ENCODE peak calls at places on chromosome 6, in four cellular contexts. M, X, O and Q are unnamed samples.

GRCh38 chr6:165571068-165571682 is 91.9 kb downstream of the PDE10A start:
- DNase-seq in X (no peak), O (peak; percentile 61), M (no peak), Q (no peak)

GRCh38 chr6:2157441-2158127 is 87.8 kb downstream of the GMDS start:
- DNase-seq in X (no peak), O (peak; percentile 16), M (no peak), Q (no peak)

GRCh38 chr6:39189915-39190544 is 39.2 kb downstream of the KCNK5 start:
- DNase-seq in X (no peak), M (peak; percentile 74), O (peak; percentile 26), Q (no peak)

GRCh38 chr6:3518356-3518841 is 61.5 kb upstream of the SLC22A23 start:
- DNase-seq in O (peak; percentile 94), X (no peak), M (peak; percentile 54), Q (peak; percentile 76)

GRCh38 chr6:63643862-63644261 is 8.3 kb downstream of the PHF3 start:
- DNase-seq in O (no peak), M (peak; percentile 9), X (no peak), Q (no peak)

GRCh38 chr6:166935353-166935752 is 21.0 kb downstream of the RNASET2 start:
- DNase-seq in M (no peak), X (no peak), O (no peak), Q (peak; percentile 6)

GRCh38 chr6:152595507-152595906 is 41.7 kb downstream of the SYNE1 start:
- DNase-seq in M (peak; percentile 21), O (peak; percentile 27), X (no peak), Q (no peak)

GRCh38 chr6:21204951-21205350 is 388.6 kb upstream of the SOX4 start:
- DNase-seq in O (no peak), X (no peak), M (no peak), Q (no peak)

GRCh38 chr6:148493374-148493773 is 150.7 kb downstream of the SASH1 start:
- DNase-seq in O (no peak), M (no peak), X (no peak), Q (no peak)

GRCh38 chr6:105121981-105122380 is 57.8 kb downstream of the POPDC3 start:
- DNase-seq in M (no peak), O (no peak), X (no peak), Q (no peak)

GRCh38 chr6:105459884-105460283 is 57.0 kb upstream of the PREP start:
- DNase-seq in M (no peak), X (no peak), O (peak; percentile 89), Q (no peak)

GRCh38 chr6:124978451-124979293 is 16.4 kb downstream of the RNF217 start:
- DNase-seq in O (no peak), X (no peak), M (no peak), Q (no peak)

GRCh38 chr6:35948725-35949124 is 27.8 kb upstream of the SRPK1 start:
- DNase-seq in M (no peak), X (no peak), O (peak; percentile 32), Q (no peak)

GRCh38 chr6:72863106-72863505 is 241.2 kb downstream of the KCNQ5 start:
- DNase-seq in X (no peak), O (no peak), M (peak; percentile 8), Q (no peak)

GRCh38 chr6:151167034-151167433 is 72.7 kb upstream of the AKAP12 start:
- DNase-seq in O (no peak), X (no peak), M (no peak), Q (no peak)

GRCh38 chr6:109894181-109894580 is 83.9 kb upstream of the GPR6 start:
- DNase-seq in M (no peak), X (no peak), O (no peak), Q (no peak)

GRCh38 chr6:1578293-1578745 is 31.4 kb upstream of the FOXC1 start:
- DNase-seq in O (no peak), M (no peak), X (no peak), Q (no peak)

GRCh38 chr6:125910518-125910917 is 46.1 kb upstream of the HINT3 start:
- DNase-seq in O (peak; percentile 68), M (no peak), X (no peak), Q (no peak)

GRCh38 chr6:30556714-30556963 is 350 bp upstream of the GNL1 start:
- DNase-seq in M (peak; percentile 92), O (no peak), X (peak; percentile 90), Q (no peak)

GRCh38 chr6:114342826-114343781 is at the start of gene HS3ST5:
- DNase-seq in M (peak; percentile 81), O (no peak), X (peak; percentile 13), Q (no peak)

GRCh38 chr6:130434174-130434873 is 68.5 kb downstream of the TMEM200A start:
- DNase-seq in O (peak; percentile 64), X (no peak), M (peak; percentile 9), Q (no peak)

GRCh38 chr6:38241200-38241599 is 398.5 kb downstream of the BTBD9 start:
- DNase-seq in M (no peak), O (no peak), X (no peak), Q (no peak)

GRCh38 chr6:15086273-15087158 is 159.4 kb upstream of the JARID2 start:
- DNase-seq in X (no peak), O (no peak), M (peak; percentile 32), Q (no peak)

DNA sequence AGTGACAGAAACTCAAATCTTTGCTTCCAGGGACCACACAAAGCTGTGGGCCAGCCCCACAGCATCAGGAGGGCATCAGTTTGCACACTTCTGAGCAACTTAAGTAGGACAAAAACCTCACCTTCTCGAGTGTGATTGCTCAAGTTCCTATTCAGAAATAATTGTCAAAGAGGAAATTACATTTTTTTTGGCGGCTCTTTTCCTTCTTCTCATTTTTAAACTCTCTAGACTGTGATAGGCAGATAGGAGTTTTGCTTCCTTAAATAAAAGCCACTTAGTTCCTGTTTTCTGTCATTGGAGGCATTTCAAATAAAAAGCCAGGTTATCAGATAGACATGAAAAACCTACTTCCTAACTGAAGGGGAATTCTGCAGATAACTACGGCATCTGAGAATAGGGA is 11.2 kb upstream of the TAGAP start:
- DNase-seq in X (no peak), O (no peak), M (no peak), Q (no peak)
- H3K4me3 ChIP-seq in X (no peak overlapping the region), O (no peak overlapping the region), M (no peak overlapping the region), Q (no peak overlapping the region)

GRCh38 chr6:136762022-136762975 is 30.0 kb downstream of the MAP3K5 start:
- DNase-seq in X (no peak), M (no peak), O (no peak), Q (no peak)
- H3K4me3 ChIP-seq in X (no peak overlapping the region), M (no peak overlapping the region), O (no peak overlapping the region), Q (peak overlapping the region; percentile 3)

GRCh38 chr6:7431594-7432390 is 42.2 kb downstream of the RIOK1 start:
- DNase-seq in M (no peak), X (no peak), O (no peak), Q (no peak)
- H3K4me3 ChIP-seq in M (no peak overlapping the region), X (no peak overlapping the region), O (peak overlapping the region; percentile 13), Q (peak overlapping the region; percentile 3)

GRCh38 chr6:107767637-107768036 is 56.5 kb downstream of the SCML4 start:
- DNase-seq in O (no peak), M (no peak), X (no peak), Q (no peak)
- H3K4me3 ChIP-seq in O (no peak overlapping the region), M (no peak overlapping the region), X (no peak overlapping the region), Q (no peak overlapping the region)

DNA sequence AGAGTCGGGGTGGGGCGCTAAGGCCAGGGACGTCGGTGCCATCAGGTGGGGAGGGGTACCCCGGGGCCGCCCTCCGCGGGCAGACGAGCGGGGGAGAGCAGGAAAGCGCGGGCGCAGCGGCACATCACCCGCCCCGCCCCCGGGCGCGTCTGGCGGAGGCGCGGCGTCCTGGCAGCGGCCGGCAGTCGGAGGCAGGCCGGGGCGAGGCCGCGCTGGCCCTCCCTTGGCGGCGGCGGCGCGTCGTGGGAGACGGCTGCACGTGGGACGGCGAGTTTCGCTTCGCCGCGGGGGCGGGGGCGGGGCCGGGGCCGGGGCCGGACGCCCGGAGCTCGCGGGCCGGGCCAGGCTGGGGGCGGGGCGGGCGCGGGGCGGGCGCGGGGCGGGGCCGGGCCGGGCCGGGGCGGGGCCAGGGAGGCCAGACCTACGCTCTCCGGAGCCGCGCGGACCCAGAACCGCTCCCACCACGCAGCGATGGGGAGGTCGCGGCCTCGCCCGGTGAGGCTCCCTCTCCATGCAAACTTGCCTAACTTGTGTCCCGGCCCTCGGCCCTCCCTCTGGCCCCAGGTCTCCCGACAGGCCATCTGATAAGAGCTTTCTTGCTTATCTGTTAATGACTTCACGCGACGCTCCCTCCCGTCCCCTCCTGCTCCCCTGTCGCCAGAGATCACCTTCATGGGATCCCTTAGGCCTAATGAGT is 12.5 kb downstream of the ITPR3 start:
- DNase-seq in O (peak; percentile 52), M (peak; percentile 87), X (peak; percentile 47), Q (peak; percentile 62)
- H3K4me3 ChIP-seq in O (peak overlapping the region; percentile 40), M (peak overlapping the region; percentile 63), X (peak overlapping the region; percentile 26), Q (peak overlapping the region; percentile 53)

GRCh38 chr6:85679445-85680123 is 36.9 kb upstream of the SYNCRIP start:
- DNase-seq in O (no peak), X (no peak), M (no peak), Q (no peak)

GRCh38 chr6:85677243-85677956 is 34.7 kb upstream of the SYNCRIP start:
- DNase-seq in X (no peak), M (peak; percentile 27), O (no peak), Q (no peak)

GRCh38 chr6:85678000-85678601 is 35.4 kb upstream of the SYNCRIP start:
- DNase-seq in X (no peak), M (no peak), O (no peak), Q (no peak)

GRCh38 chr6:85678602-85679444 is 36.1 kb upstream of the SYNCRIP start:
- DNase-seq in O (peak; percentile 95), M (peak; percentile 99), X (peak; percentile 97), Q (peak; percentile 99)

DNA sequence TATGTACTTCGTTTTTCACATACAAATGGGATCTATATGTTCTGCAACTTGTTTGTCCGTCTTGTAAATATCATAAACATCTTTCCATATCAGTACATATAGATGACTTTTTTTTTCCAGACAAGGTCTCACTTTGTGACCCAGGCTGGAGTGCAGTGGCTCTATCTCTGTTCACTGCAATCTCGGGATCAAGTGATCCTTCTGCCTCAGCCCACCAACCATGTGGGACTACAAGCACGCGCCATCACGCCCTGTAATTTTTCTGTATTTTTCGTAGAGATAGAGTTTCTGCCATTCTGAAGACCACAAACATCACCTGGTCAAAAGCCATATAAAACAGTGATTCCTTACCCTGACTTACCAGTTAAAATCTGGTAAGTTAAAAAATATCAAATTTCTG is 37.7 kb upstream of the SYNCRIP start:
- DNase-seq in O (no peak), M (no peak), X (no peak), Q (no peak)
- H3K4me3 ChIP-seq in O (no peak overlapping the region), M (no peak overlapping the region), X (no peak overlapping the region), Q (no peak overlapping the region)

GRCh38 chr6:32148722-32149576 is 2.8 kb downstream of the PRRT1 start:
- DNase-seq in M (peak; percentile 72), X (peak; percentile 81), O (peak; percentile 77), Q (no peak)

GRCh38 chr6:32146687-32147086 is 5.1 kb downstream of the PRRT1 start:
- DNase-seq in O (no peak), M (no peak), X (no peak), Q (no peak)

GRCh38 chr6:32149577-32149845 is 2.2 kb downstream of the PRRT1 start:
- DNase-seq in O (no peak), X (no peak), M (no peak), Q (no peak)

GRCh38 chr6:32147401-32148132 is 4.2 kb downstream of the PRRT1 start:
- DNase-seq in M (no peak), O (no peak), X (no peak), Q (no peak)

GRCh38 chr6:32148289-32148688 is 3.5 kb downstream of the PRRT1 start:
- DNase-seq in X (no peak), O (no peak), M (peak; percentile 13), Q (no peak)
- H3K4me3 ChIP-seq in X (no peak overlapping the region), O (peak overlapping the region; percentile 59), M (no peak overlapping the region), Q (peak overlapping the region; percentile 26)

GRCh38 chr6:37057128-37057471 is 51.6 kb downstream of the FGD2 start:
- DNase-seq in O (no peak), X (no peak), M (no peak), Q (no peak)
- H3K4me3 ChIP-seq in O (no peak overlapping the region), X (no peak overlapping the region), M (no peak overlapping the region), Q (no peak overlapping the region)